ENCODE peak calls at places on chromosomes 1 and 21, in eight cellular contexts. C, R, I, F, B, U, X and M are unnamed samples.
A peak's percentile ranks its signal among the peaks of the same experiment; 100 is the strongest.

GRCh38 chr1:2592672-2593071 is 6.1 kb downstream of the PRXL2B start:
- DNase-seq in I (no peak), X (no peak), F (no peak), U (no peak), B (no peak), R (no peak), C (peak; percentile 17), M (no peak)

GRCh38 chr1:27726173-27726793 is 522 bp downstream of the FAM76A start:
- DNase-seq in F (peak; percentile 53), U (peak; percentile 20), R (peak; percentile 35), X (no peak), C (peak; percentile 58), B (no peak), I (peak; percentile 75), M (peak; percentile 38)

GRCh38 chr1:67687198-67687545 is 2.2 kb downstream of the GADD45A start:
- DNase-seq in F (no peak), R (no peak), U (no peak), I (no peak), C (no peak), X (no peak), B (no peak), M (no peak)

GRCh38 chr1:26306290-26307221 is at the start of gene UBXN11:
- DNase-seq in I (peak; percentile 92), C (peak; percentile 98), U (peak; percentile 94), X (peak; percentile 81), F (peak; percentile 90), B (peak; percentile 74), R (peak; percentile 93), M (peak; percentile 93)

GRCh38 chr1:8545078-8545477 is 227.2 kb downstream of the SLC45A1 start:
- DNase-seq in B (no peak), R (no peak), F (no peak), U (peak; percentile 35), I (no peak), X (no peak), C (peak; percentile 39), M (no peak)

GRCh38 chr21:41897690-41898089 is 18.5 kb upstream of the PRDM15 start:
- DNase-seq in X (no peak), U (no peak), C (no peak), F (no peak), R (no peak), I (no peak), B (no peak), M (no peak)

GRCh38 chr1:155073377-155074272 is 5.0 kb upstream of the EFNA3 start:
- DNase-seq in X (no peak), I (peak; percentile 40), C (peak; percentile 60), B (no peak), F (no peak), R (no peak), U (no peak), M (no peak)

GRCh38 chr1:47752048-47752451 is 245.1 kb downstream of the TRABD2B start:
- DNase-seq in X (no peak), R (no peak), C (no peak), I (no peak), U (peak; percentile 4), F (no peak), B (no peak), M (no peak)

GRCh38 chr1:111415461-111415860 is 12.1 kb downstream of the OVGP1 start:
- DNase-seq in R (no peak), X (no peak), C (no peak), B (no peak), U (no peak), F (no peak), I (no peak), M (no peak)

GRCh38 chr1:101136739-101137138 is 100.1 kb upstream of the S1PR1 start:
- DNase-seq in C (peak; percentile 59), X (no peak), F (no peak), B (no peak), I (no peak), R (no peak), U (peak; percentile 19), M (no peak)

GRCh38 chr21:45990049-45990711 is 8.6 kb downstream of the COL6A1 start:
- DNase-seq in R (peak; percentile 6), I (peak; percentile 49), X (no peak), U (no peak), B (peak; percentile 8), C (peak; percentile 0), F (no peak), M (no peak)

GRCh38 chr1:175554586-175554985 is 188.8 kb downstream of the TNR start:
- DNase-seq in C (no peak), F (no peak), B (no peak), R (no peak), U (no peak), I (no peak), X (no peak), M (no peak)

GRCh38 chr1:172399369-172400072 is 21.0 kb upstream of the C1orf105 start:
- DNase-seq in R (peak; percentile 16), X (peak; percentile 70), U (peak; percentile 92), F (peak; percentile 34), I (peak; percentile 68), B (peak; percentile 26), C (peak; percentile 30), M (no peak)

GRCh38 chr21:27024316-27024715 is 57.4 kb upstream of the ADAMTS5 start:
- DNase-seq in B (no peak), U (peak; percentile 71), C (no peak), F (no peak), I (no peak), X (no peak), R (no peak), M (no peak)

GRCh38 chr1:9315411-9316079 is 22.9 kb downstream of the SPSB1 start:
- DNase-seq in C (peak; percentile 78), I (no peak), B (no peak), F (peak; percentile 13), R (no peak), X (peak; percentile 69), U (peak; percentile 91), M (no peak)

GRCh38 chr1:11536573-11537379 is 57.8 kb downstream of the DISP3 start:
- DNase-seq in B (no peak), I (no peak), U (no peak), C (no peak), X (no peak), F (no peak), R (no peak), M (no peak)

GRCh38 chr1:11535316-11535715 is 56.4 kb downstream of the DISP3 start:
- DNase-seq in U (no peak), C (no peak), B (no peak), F (no peak), R (no peak), I (no peak), X (no peak), M (no peak)

GRCh38 chr1:11534846-11535245 is 55.9 kb downstream of the DISP3 start:
- DNase-seq in X (no peak), I (no peak), B (no peak), U (no peak), C (no peak), R (no peak), F (no peak), M (no peak)

GRCh38 chr1:11537380-11537764 is 58.4 kb downstream of the DISP3 start:
- DNase-seq in X (no peak), C (no peak), U (no peak), R (no peak), I (no peak), F (no peak), B (no peak), M (no peak)

GRCh38 chr1:11535761-11536572 is 57.0 kb downstream of the DISP3 start:
- DNase-seq in U (no peak), B (no peak), I (no peak), C (no peak), F (no peak), X (no peak), R (no peak), M (no peak)
- TF ChIP-seq CTCF in U (no peak), B (no peak), I (no peak), C (no peak), F (no peak), X (no peak), R (no peak), M (no peak)

GRCh38 chr1:33097762-33098161 is 16.8 kb downstream of the AZIN2 start:
- DNase-seq in X (no peak), U (no peak), I (no peak), F (no peak), C (no peak), R (no peak), B (no peak), M (no peak)

GRCh38 chr1:33096358-33097005 is 15.5 kb downstream of the AZIN2 start:
- DNase-seq in I (no peak), X (peak; percentile 39), F (no peak), R (no peak), C (no peak), U (peak; percentile 75), B (no peak), M (no peak)

GRCh38 chr1:33098371-33098770 is 17.4 kb downstream of the AZIN2 start:
- DNase-seq in R (no peak), F (no peak), X (no peak), B (no peak), C (no peak), U (peak; percentile 44), I (no peak), M (no peak)

GRCh38 chr1:33097137-33097611 is 16.2 kb downstream of the AZIN2 start:
- DNase-seq in C (no peak), B (no peak), X (no peak), I (no peak), R (no peak), F (no peak), U (peak; percentile 65), M (no peak)

DNA sequence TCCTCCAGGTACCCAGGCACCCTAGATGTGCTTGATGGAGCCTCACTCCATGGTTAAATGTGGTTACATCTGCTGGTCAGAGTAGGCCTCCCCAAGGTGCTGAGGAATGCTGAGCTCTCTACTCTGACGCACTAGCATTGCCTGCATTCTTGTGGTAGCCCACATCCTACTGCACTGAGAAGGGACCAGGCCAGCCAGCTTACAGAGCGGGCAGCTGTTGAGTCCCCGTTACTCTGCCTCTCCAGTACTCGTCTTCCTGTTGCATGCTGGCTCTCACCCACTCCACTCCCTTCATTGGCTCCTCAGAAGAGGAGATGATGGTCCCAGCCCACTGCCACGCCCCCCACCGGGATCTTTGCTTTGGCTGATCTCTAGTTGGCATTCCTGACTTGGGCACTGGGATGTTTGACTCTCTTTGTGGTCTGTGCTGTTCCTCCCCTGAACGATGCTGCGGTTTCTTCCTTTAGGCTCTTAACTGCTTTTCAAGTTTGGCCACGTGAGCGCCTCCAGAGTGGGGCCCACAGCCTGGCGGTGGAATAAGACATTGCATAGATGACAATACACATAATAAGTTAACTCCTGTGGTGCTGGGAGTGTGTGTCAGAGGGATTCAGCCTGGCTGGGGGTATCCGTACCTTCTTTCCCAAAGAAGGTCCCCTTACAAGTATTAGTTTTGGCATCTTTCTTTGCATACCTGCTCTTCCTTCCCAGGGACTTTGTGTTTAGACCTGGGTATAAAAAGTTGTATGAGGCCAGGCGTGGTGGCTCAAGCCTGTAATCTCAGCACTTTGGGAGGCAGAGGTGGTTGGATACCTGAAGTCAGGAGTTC is 18.6 kb downstream of the AZIN2 start:
- DNase-seq in U (peak; percentile 100), B (peak; percentile 37), I (no peak), F (no peak), C (peak; percentile 92), X (peak; percentile 100), R (peak; percentile 70), M (no peak)
- TF ChIP-seq CTCF in U (peak; percentile 77), B (no peak), I (no peak), F (no peak), C (peak; percentile 80), X (peak; percentile 75), R (peak; percentile 61), M (no peak)

GRCh38 chr21:37563641-37564340 is 197.2 kb downstream of the DYRK1A start:
- DNase-seq in F (peak; percentile 94), C (peak; percentile 94), I (peak; percentile 97), B (peak; percentile 83), R (peak; percentile 91), X (peak; percentile 85), U (peak; percentile 92), M (peak; percentile 94)
- TF ChIP-seq CTCF in F (peak; percentile 58), C (peak; percentile 45), I (peak; percentile 52), B (peak; percentile 35), R (peak; percentile 63), X (peak; percentile 41), U (peak; percentile 39), M (peak; percentile 68)

GRCh38 chr1:92903765-92904164 is 57.5 kb downstream of the DIPK1A start:
- DNase-seq in B (no peak), U (no peak), R (no peak), F (no peak), I (no peak), X (no peak), C (no peak), M (no peak)
- TF ChIP-seq CTCF in B (no peak), U (no peak), R (no peak), F (no peak), I (no peak), X (no peak), C (no peak), M (no peak)